ENCODE peak calls at places on chromosome 9, in four cellular contexts. One of them, this sample, is unnamed.

GRCh38 chr9:23754551-23754950 is 71.5 kb downstream of the ELAVL2 start:
- DNase-seq in germinal center: no peak
- DNase-seq in Caco-2: no peak
- DNase-seq in central memory CD4-positive, alpha-beta T cell: no peak
- DNase-seq in this sample: no peak

GRCh38 chr9:115157245-115157674 is 39.3 kb upstream of the TNC start:
- DNase-seq in germinal center: no peak
- DNase-seq in Caco-2: peak
- DNase-seq in central memory CD4-positive, alpha-beta T cell: no peak
- DNase-seq in this sample: no peak

GRCh38 chr9:98807811-98808195 is 333 bp downstream of the GALNT12 start:
- DNase-seq in germinal center: peak
- DNase-seq in Caco-2: peak
- DNase-seq in central memory CD4-positive, alpha-beta T cell: peak
- DNase-seq in this sample: no peak

GRCh38 chr9:111516061-111516465 is 8.9 kb upstream of the ZNF483 start:
- DNase-seq in germinal center: no peak
- DNase-seq in Caco-2: no peak
- DNase-seq in central memory CD4-positive, alpha-beta T cell: no peak
- DNase-seq in this sample: no peak

GRCh38 chr9:81389569-81389993 is 299.8 kb downstream of the TLE1 start:
- DNase-seq in germinal center: no peak
- DNase-seq in Caco-2: no peak
- DNase-seq in central memory CD4-positive, alpha-beta T cell: no peak
- DNase-seq in this sample: no peak

GRCh38 chr9:2248768-2249167 is 233.6 kb downstream of the SMARCA2 start:
- DNase-seq in germinal center: no peak
- DNase-seq in Caco-2: no peak
- DNase-seq in central memory CD4-positive, alpha-beta T cell: no peak
- DNase-seq in this sample: no peak

GRCh38 chr9:33453286-33453882 is 6.0 kb upstream of the AQP3 start:
- DNase-seq in germinal center: no peak
- DNase-seq in Caco-2: no peak
- DNase-seq in central memory CD4-positive, alpha-beta T cell: no peak
- DNase-seq in this sample: no peak

GRCh38 chr9:116061546-116062205 is 91.9 kb upstream of the PAPPA start:
- DNase-seq in germinal center: no peak
- DNase-seq in Caco-2: no peak
- DNase-seq in central memory CD4-positive, alpha-beta T cell: no peak
- DNase-seq in this sample: no peak

GRCh38 chr9:93670208-93671029 is 94.0 kb downstream of the PHF2 start:
- DNase-seq in germinal center: no peak
- DNase-seq in Caco-2: no peak
- DNase-seq in central memory CD4-positive, alpha-beta T cell: no peak
- DNase-seq in this sample: no peak

GRCh38 chr9:69376651-69377050 is 51.6 kb downstream of the ENTREP1 start:
- DNase-seq in germinal center: no peak
- DNase-seq in Caco-2: no peak
- DNase-seq in central memory CD4-positive, alpha-beta T cell: no peak
- DNase-seq in this sample: no peak

GRCh38 chr9:127809562-127810377 is 7.1 kb downstream of the FPGS start:
- DNase-seq in germinal center: peak
- DNase-seq in Caco-2: no peak
- DNase-seq in central memory CD4-positive, alpha-beta T cell: no peak
- DNase-seq in this sample: peak

GRCh38 chr9:120886490-120886967 is 9.5 kb upstream of the PHF19 start:
- DNase-seq in germinal center: no peak
- DNase-seq in Caco-2: no peak
- DNase-seq in central memory CD4-positive, alpha-beta T cell: no peak
- DNase-seq in this sample: no peak

This sample was measured in NCI-H1048.